ENCODE peak calls at places on chromosomes 4 and X, in four cellular contexts. V, W, T and C are unnamed samples.

GRCh38 chr4:136784326-136784725 is 748.0 kb downstream of the PCDH18 start:
- DNase-seq in V (no peak), W (no peak), T (no peak), C (no peak)

GRCh38 chrX:128653524-128653923 is 601.3 kb upstream of the ACTRT1 start:
- DNase-seq in T (no peak), W (peak; percentile 80), V (no peak), C (no peak)

GRCh38 chr4:169620846-169621228 is 459 bp downstream of the CLCN3 start:
- DNase-seq in V (peak; percentile 10), T (peak; percentile 41), W (peak; percentile 40), C (peak; percentile 42)

GRCh38 chrX:83278988-83279387 is 229.1 kb upstream of the POU3F4 start:
- DNase-seq in T (no peak), W (no peak), V (no peak), C (no peak)

GRCh38 chr4:77196866-77197265 is 39.9 kb downstream of the CCNG2 start:
- DNase-seq in T (no peak), V (no peak), W (no peak), C (peak; percentile 85)

GRCh38 chrX:14412686-14413085 is 116.7 kb upstream of the GLRA2 start:
- DNase-seq in V (no peak), T (no peak), W (no peak), C (no peak)

GRCh38 chr4:7649411-7649740 is 214.6 kb upstream of the PSAPL1 start:
- DNase-seq in T (peak; percentile 2), W (no peak), V (no peak), C (no peak)

GRCh38 chrX:104742345-104742744 is 176.3 kb downstream of the IL1RAPL2 start:
- DNase-seq in T (no peak), V (peak; percentile 88), W (no peak), C (no peak)

GRCh38 chr4:120839974-120840751 is 82.4 kb downstream of the PRDM5 start:
- DNase-seq in T (no peak), V (no peak), W (no peak), C (no peak)

GRCh38 chr4:186820371-186820990 is 96.8 kb upstream of the FAT1 start:
- DNase-seq in T (no peak), W (peak; percentile 31), V (no peak), C (no peak)
- TF ChIP-seq EZH2phosphoT487 in T (no peak), W (no peak), V (no peak), C (no peak)

DNA sequence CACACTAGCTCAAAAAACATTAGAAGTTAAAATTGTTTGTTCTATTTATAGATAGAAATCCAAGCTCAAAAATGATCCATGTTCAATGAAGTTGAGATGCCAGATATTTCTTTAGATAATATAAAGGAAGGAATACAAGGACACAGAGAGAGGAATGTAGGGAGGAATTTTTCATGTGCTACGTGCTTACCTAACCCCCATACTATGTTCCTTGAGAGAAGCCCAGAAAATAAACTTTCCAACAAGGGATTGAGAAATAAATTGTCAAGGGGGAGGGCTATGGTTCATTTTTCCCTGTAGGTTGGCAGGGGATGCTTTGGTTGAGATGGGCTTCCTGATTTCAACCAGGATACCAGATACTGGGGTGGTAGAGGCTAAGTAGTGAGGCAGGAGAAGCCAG is 15.6 kb upstream of the ADH5 start:
- DNase-seq in T (no peak), V (no peak), W (no peak), C (no peak)
- TF ChIP-seq EZH2phosphoT487 in T (no peak), V (no peak), W (no peak), C (no peak)

DNA sequence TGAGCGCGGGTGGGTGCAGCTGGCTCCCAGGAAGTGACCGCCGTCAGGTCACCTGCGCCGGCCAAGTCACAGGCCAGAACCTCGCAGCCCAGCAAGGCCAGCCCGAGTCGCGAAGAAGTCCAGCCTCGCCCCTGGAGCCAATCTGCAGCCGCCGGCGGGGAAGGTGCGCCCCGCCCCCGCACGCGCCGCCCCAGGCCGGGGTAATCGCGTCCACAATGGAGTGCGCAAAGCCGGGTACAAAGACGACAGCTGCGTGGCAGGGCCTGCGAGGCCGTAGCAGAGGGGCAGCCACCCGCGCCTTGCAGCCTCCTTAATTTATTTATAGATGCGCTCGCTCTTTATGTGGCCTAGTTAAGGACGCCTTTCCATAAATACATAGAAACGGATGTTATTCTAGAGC is 139.4 kb upstream of the CPEB2 start:
- DNase-seq in T (no peak), V (no peak), W (peak; percentile 57), C (no peak)
- TF ChIP-seq EZH2phosphoT487 in T (no peak), V (no peak), W (no peak), C (no peak)

GRCh38 chrX:10176121-10177003 is 19.6 kb downstream of the CLCN4 start:
- DNase-seq in W (no peak), T (no peak), V (no peak), C (no peak)
- TF ChIP-seq EZH2phosphoT487 in W (no peak), T (no peak), V (no peak), C (no peak)

DNA sequence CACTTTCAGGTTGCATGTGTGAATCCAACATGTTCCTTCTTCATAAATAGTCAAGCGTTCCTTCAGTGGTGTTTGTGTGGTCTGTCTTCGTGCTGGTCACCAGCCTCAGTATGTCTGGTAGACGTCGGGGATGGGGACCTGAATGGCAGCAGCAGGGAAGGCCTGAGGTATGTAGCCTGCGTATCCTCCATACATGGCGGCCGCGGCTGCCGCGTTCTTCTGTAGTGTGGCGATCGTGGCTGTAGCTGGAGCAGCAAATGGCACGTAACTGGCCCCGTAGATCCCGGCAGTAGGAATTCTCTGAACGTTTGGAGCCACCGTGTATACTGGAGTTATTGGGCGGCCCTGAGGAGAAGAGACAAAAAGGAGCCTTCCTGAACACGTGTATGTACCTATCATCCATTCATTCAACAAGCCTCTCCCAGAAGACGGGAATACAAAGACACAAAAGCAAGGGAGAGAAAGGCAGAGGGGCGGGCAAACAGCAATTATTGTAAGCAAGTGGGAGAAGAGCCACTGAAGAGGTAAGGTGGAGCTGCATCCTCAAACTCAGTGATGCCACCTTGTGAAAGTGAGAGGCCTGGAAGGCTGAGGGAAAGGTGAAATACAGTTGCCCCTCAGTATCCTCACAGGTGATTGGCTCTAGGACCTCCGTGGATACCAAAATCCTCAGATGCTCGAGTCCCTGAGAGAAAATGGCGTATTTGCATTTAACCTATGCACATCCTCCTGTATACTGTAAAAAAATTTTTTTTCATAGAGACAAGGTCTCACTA is 90.9 kb downstream of the CHRNA9 start:
- DNase-seq in T (no peak), W (no peak), V (no peak), C (no peak)
- TF ChIP-seq EZH2phosphoT487 in T (no peak), W (no peak), V (no peak), C (no peak)